ENCODE peak calls at places on chromosomes 13 and 19, in four cellular contexts. S, H, U and T are unnamed samples.

GRCh38 chr13:31209819-31210209 is 10.0 kb downstream of the B3GLCT start:
- DNase-seq in S (no peak), H (no peak), U (no peak), T (no peak)

GRCh38 chr13:78750735-78751134 is 91.8 kb upstream of the OBI1 start:
- DNase-seq in S (no peak), H (no peak), U (no peak), T (no peak)

GRCh38 chr19:1251503-1252220 is 3.3 kb downstream of the MIDN start:
- DNase-seq in S (peak; percentile 90), H (no peak), U (no peak), T (no peak)

GRCh38 chr19:7927605-7928333 is 1.8 kb upstream of the CTXN1 start:
- DNase-seq in S (no peak), H (no peak), U (no peak), T (no peak)

GRCh38 chr13:48500652-48501197 is 32.2 kb downstream of the RCBTB2 start:
- DNase-seq in S (peak; percentile 41), H (no peak), U (no peak), T (no peak)

GRCh38 chr13:84821261-84821660 is 939.0 kb upstream of the SLITRK1 start:
- DNase-seq in S (no peak), H (no peak), U (no peak), T (no peak)

GRCh38 chr19:51018745-51019543 is 565 bp downstream of the KLK10 start:
- DNase-seq in S (no peak), H (no peak), U (peak; percentile 29), T (no peak)

GRCh38 chr19:6721773-6722172 is 1.3 kb upstream of the C3 start:
- DNase-seq in S (no peak), H (no peak), U (no peak), T (no peak)

GRCh38 chr19:10643968-10644290 is 10.2 kb upstream of the ILF3 start:
- DNase-seq in S (no peak), H (no peak), U (no peak), T (no peak)

GRCh38 chr19:3285647-3286176 is 61.3 kb downstream of the CELF5 start:
- DNase-seq in S (peak; percentile 59), H (peak; percentile 58), U (peak; percentile 98), T (peak; percentile 95)

GRCh38 chr19:11381535-11382369 is 2.4 kb downstream of the EPOR start:
- DNase-seq in S (no peak), H (peak; percentile 83), U (no peak), T (no peak)

GRCh38 chr19:2469102-2469914 is 6.6 kb upstream of the GADD45B start:
- DNase-seq in S (no peak), H (no peak), U (peak; percentile 59), T (no peak)

GRCh38 chr19:29878973-29879654 is 62.9 kb upstream of the URI1 start:
- DNase-seq in S (peak; percentile 50), H (peak; percentile 94), U (peak; percentile 77), T (no peak)

GRCh38 chr13:110107568-110108347 is 199.2 kb downstream of the COL4A1 start:
- DNase-seq in S (no peak), H (no peak), U (no peak), T (no peak)

GRCh38 chr19:664913-665443 is 2.0 kb upstream of the RNF126 start:
- DNase-seq in S (peak; percentile 74), H (peak; percentile 86), U (peak; percentile 75), T (peak; percentile 66)

GRCh38 chr13:74966814-74967213 is 515.2 kb downstream of the TBC1D4 start:
- DNase-seq in S (no peak), H (no peak), U (no peak), T (no peak)

GRCh38 chr19:489418-490196 is 6.7 kb upstream of the MADCAM1 start:
- DNase-seq in S (peak; percentile 45), H (no peak), U (no peak), T (peak; percentile 73)

GRCh38 chr19:8108560-8109445 is 40.6 kb downstream of the FBN3 start:
- DNase-seq in S (no peak), H (no peak), U (peak; percentile 7), T (no peak)

GRCh38 chr13:24075137-24075975 is 85.2 kb upstream of the SPATA13 start:
- DNase-seq in S (peak; percentile 16), H (no peak), U (no peak), T (no peak)

GRCh38 chr13:19067767-19068166 is 113.9 kb downstream of the TUBA3C start:
- DNase-seq in S (no peak), H (no peak), U (no peak), T (no peak)

GRCh38 chr13:37656247-37656940 is 57.8 kb upstream of the POSTN start:
- DNase-seq in S (no peak), H (peak; percentile 15), U (no peak), T (no peak)

GRCh38 chr19:55111238-55111831 is 6.1 kb downstream of the PPP1R12C start:
- DNase-seq in S (no peak), H (no peak), U (no peak), T (no peak)

GRCh38 chr19:55113570-55114039 is 3.8 kb downstream of the PPP1R12C start:
- DNase-seq in S (peak; percentile 38), H (peak; percentile 56), U (peak; percentile 52), T (peak; percentile 59)

GRCh38 chr19:55112246-55112780 is 5.1 kb downstream of the PPP1R12C start:
- DNase-seq in S (no peak), H (no peak), U (no peak), T (no peak)

GRCh38 chr19:55114566-55115145 is 2.8 kb downstream of the PPP1R12C start:
- DNase-seq in S (no peak), H (no peak), U (no peak), T (no peak)

GRCh38 chr19:55112781-55113569 is 4.5 kb downstream of the PPP1R12C start:
- DNase-seq in S (no peak), H (no peak), U (peak; percentile 37), T (no peak)
- TF ChIP-seq CTCF in S (no peak), H (no peak), U (peak; percentile 31), T (peak; percentile 47)

DNA sequence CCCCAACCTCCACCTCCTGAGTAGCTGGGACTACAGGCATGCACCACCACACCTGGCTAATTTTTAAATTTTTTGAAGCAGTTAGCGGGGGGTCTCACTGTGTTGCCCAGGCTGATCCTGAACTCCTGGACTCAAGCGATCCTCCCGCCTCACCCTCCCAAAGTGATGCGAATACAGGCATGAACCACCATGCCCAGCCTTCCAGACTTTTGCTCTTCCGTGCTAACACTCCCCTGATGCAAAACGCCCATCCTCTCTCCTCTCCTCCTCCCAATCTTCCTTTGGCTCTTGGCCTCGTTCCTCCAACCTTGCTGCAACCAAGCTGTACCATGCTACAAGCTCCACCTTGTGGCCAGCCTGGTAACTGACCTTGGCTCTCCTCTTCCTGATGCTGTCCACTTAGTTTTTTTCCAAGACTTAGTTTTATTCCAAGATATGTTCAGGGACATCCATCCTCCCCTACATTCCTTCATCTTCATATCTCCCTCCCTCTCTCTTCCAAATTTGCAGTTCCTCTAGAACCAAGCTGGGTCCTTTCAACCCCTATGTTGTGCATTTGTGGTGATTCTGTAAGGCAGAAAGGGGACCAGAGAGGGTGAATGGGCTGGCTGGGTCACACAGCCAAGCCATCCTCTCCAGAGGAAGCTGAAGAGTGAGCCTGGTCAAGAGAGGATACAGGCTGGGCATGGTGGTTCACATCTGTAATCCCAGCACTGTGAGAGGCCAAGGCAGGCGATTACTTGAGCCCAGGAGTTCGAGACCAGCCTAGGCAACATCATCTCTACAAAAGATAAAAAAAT is 32.8 kb downstream of the TINCR start:
- DNase-seq in S (no peak), H (no peak), U (peak; percentile 64), T (no peak)
- TF ChIP-seq PHF8 in S (no peak), H (no peak), U (no peak), T (no peak)

GRCh38 chr13:46122304-46122703 is 17.5 kb upstream of the CPB2 start:
- DNase-seq in S (no peak), H (no peak), U (no peak), T (no peak)

GRCh38 chr13:46126552-46127171 is 21.8 kb upstream of the CPB2 start:
- DNase-seq in S (peak; percentile 75), H (peak; percentile 55), U (peak; percentile 67), T (peak; percentile 91)

GRCh38 chr13:46124967-46125933 is 20.4 kb upstream of the CPB2 start:
- DNase-seq in S (no peak), H (no peak), U (no peak), T (no peak)

GRCh38 chr13:46126074-46126473 is 21.2 kb upstream of the CPB2 start:
- DNase-seq in S (no peak), H (no peak), U (no peak), T (no peak)

GRCh38 chr13:46124531-46124966 is 19.7 kb upstream of the CPB2 start:
- DNase-seq in S (no peak), H (no peak), U (no peak), T (no peak)
- TF ChIP-seq CTCF in S (no peak), H (no peak), U (no peak), T (no peak)

DNA sequence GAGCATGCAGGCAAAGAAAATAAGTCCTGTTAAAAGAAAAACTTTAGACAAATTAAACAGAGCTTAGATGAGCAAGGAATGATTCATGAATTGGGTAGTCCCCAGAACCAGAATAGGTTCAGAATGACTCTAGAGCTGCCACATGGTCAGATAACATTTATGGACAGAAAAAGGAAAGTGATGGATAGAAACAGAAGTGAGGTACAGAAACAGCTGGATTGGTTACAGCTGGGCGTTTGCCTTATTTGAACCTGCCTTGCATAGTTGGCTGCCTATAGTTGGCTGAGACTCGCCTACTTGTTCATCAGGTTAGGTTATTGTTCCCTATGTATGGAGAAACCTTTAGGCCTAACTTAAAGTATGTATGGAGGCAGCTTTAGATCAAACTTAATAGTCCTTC is 35.4 kb downstream of the WDFY2 start:
- DNase-seq in S (no peak), H (no peak), U (no peak), T (no peak)
- TF ChIP-seq PHF8 in S (no peak), H (no peak), U (no peak), T (no peak)

DNA sequence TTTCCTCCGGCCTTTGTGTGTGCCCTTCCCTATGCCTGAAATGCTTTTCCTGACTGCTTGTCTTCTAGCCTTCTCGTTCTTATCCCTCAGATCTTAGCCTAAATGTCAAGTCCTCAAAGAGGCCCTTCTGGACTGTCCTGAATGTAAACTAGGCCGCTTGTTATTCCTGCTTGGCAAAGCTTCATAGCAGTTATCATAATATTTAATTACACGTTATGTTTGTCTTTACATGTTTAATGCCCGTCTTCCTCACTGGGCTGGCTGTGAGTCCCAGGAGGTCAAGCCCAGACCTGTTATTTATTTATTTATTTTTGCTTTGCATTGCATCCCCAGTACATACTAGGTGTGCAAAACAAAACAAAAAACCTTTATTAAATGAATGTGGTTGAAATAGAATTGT is 62.7 kb downstream of the SIPA1L3 start:
- DNase-seq in S (no peak), H (no peak), U (no peak), T (no peak)
- TF ChIP-seq CTCF in S (no peak), H (no peak), U (no peak), T (no peak)

GRCh38 chr13:99215466-99215865 is 14.8 kb downstream of the UBAC2 start:
- DNase-seq in S (no peak), H (no peak), U (no peak), T (no peak)
- TF ChIP-seq PHF8 in S (no peak), H (no peak), U (no peak), T (no peak)